ENCODE peak calls at places on chromosomes 7 and 10, in four cellular contexts. J, D, V and L are unnamed samples.

GRCh38 chr7:21383217-21383832 is 44.6 kb upstream of the SP4 start:
- DNase-seq in J (no peak), D (no peak), V (no peak), L (no peak)

GRCh38 chr10:121681982-121682687 is 83.9 kb upstream of the FGFR2 start:
- DNase-seq in J (no peak), D (no peak), V (no peak), L (no peak)

GRCh38 chr7:18356195-18356645 is 139.3 kb upstream of the HDAC9 start:
- DNase-seq in J (peak), D (no peak), V (no peak), L (peak)

GRCh38 chr10:110783509-110784103 is 88.1 kb upstream of the PDCD4 start:
- DNase-seq in J (peak), D (no peak), V (no peak), L (no peak)

GRCh38 chr7:52639126-52639525 is 396.3 kb upstream of the POM121L12 start:
- DNase-seq in J (no peak), D (no peak), V (no peak), L (no peak)

GRCh38 chr7:55366461-55367138 is 1.5 kb downstream of the LANCL2 start:
- DNase-seq in J (no peak), D (no peak), V (no peak), L (no peak)

GRCh38 chr10:63157845-63158624 is 24.9 kb downstream of the NRBF2 start:
- DNase-seq in J (peak), D (no peak), V (peak), L (peak)

GRCh38 chr10:95423327-95424005 is 132.7 kb upstream of the PDLIM1 start:
- DNase-seq in J (no peak), D (no peak), V (no peak), L (no peak)

GRCh38 chr10:29669149-29669548 is 34.4 kb upstream of the SVIL start:
- DNase-seq in J (no peak), D (no peak), V (no peak), L (no peak)